ENCODE peak calls at places on chromosomes 13 and 19, in six cellular contexts. H, S, M, C, R and Z are unnamed samples.

GRCh38 chr13:27086599-27087265 is 84.9 kb downstream of the USP12 start:
- DNase-seq in H (no peak), C (no peak), S (no peak), M (no peak), R (no peak), Z (no peak)

GRCh38 chr19:45138303-45138751 is 22.5 kb downstream of the NKPD1 start:
- DNase-seq in C (no peak), M (no peak), R (no peak), S (no peak), H (no peak), Z (peak; percentile 78)

GRCh38 chr19:30696514-30696913 is 324.3 kb downstream of the ZNF536 start:
- DNase-seq in C (peak; percentile 88), S (no peak), H (no peak), R (no peak), M (peak; percentile 66), Z (peak; percentile 96)

GRCh38 chr13:75341025-75341424 is 140.9 kb downstream of the TBC1D4 start:
- DNase-seq in R (no peak), C (no peak), H (no peak), S (no peak), M (no peak), Z (no peak)

GRCh38 chr19:51029718-51030117 is 3.3 kb upstream of the KLK11 start:
- DNase-seq in C (no peak), M (no peak), S (no peak), H (no peak), R (no peak), Z (peak; percentile 66)

GRCh38 chr13:73952683-73953082 is 181.5 kb downstream of the KLF12 start:
- DNase-seq in H (no peak), S (no peak), C (no peak), R (no peak), M (no peak), Z (no peak)

GRCh38 chr19:58562126-58563033 is 4.0 kb upstream of the UBE2M start:
- DNase-seq in M (peak; percentile 45), S (peak; percentile 64), R (no peak), C (peak; percentile 73), H (no peak), Z (peak; percentile 81)

GRCh38 chr13:90416519-90416918 is 931.0 kb upstream of the MIR17HG start:
- DNase-seq in H (no peak), S (no peak), R (peak; percentile 4), C (no peak), M (no peak), Z (no peak)

GRCh38 chr19:11405846-11406643 is 13.1 kb downstream of the RGL3 start:
- DNase-seq in R (no peak), M (no peak), S (no peak), H (no peak), C (peak; percentile 60), Z (peak; percentile 92)

GRCh38 chr19:51480590-51480989 is 2.3 kb downstream of the CEACAM18 start:
- DNase-seq in S (peak; percentile 51), H (no peak), C (peak; percentile 62), M (no peak), R (no peak), Z (no peak)

GRCh38 chr19:46630806-46631205 is 5.2 kb downstream of the GNG8 start:
- DNase-seq in M (no peak), H (no peak), R (no peak), C (no peak), S (no peak), Z (no peak)